ENCODE peak calls at places on chromosomes 5 and 9, in six cellular contexts. V is GM04503, W is germinal center, E is adipocyte, A is osteocyte, P is activated T-helper 1 cell treated with Interleukin-2 at 50 U/mL for 16 hours. Y is an unnamed sample.

GRCh38 chr5:40410231-40410861 is 269.4 kb upstream of the PTGER4 start:
- DNase-seq in V (no peak), W (peak), E (no peak), A (no peak), P (peak), Y (no peak)

GRCh38 chr5:134101686-134102439 is 12.6 kb upstream of the TCF7 start:
- DNase-seq in V (no peak), W (peak), E (peak), A (no peak), P (peak), Y (peak)

GRCh38 chr5:59744531-59744992 is 149.0 kb downstream of the PDE4D start:
- DNase-seq in V (no peak), W (no peak), E (no peak), A (no peak), P (no peak), Y (no peak)

GRCh38 chr5:174563899-174564298 is 160.5 kb upstream of the MSX2 start:
- DNase-seq in V (no peak), W (no peak), E (no peak), A (no peak), P (no peak), Y (no peak)

GRCh38 chr9:135561391-135562234 is at the start of gene PAEP:
- DNase-seq in V (no peak), W (no peak), E (no peak), A (no peak), P (no peak), Y (no peak)

GRCh38 chr9:116387934-116388714 is 234.5 kb downstream of the PAPPA start:
- DNase-seq in V (no peak), W (no peak), E (no peak), A (no peak), P (no peak), Y (no peak)

GRCh38 chr5:37730896-37731455 is 108.9 kb downstream of the GDNF start:
- DNase-seq in V (no peak), W (no peak), E (no peak), A (no peak), P (no peak), Y (no peak)

GRCh38 chr9:20848490-20848889 is 164.4 kb downstream of the FOCAD start:
- DNase-seq in V (no peak), W (no peak), E (no peak), A (no peak), P (no peak), Y (no peak)

GRCh38 chr5:150443242-150444075 is 6.1 kb downstream of the RPS14 start:
- DNase-seq in V (no peak), W (no peak), E (no peak), A (no peak), P (no peak), Y (no peak)

GRCh38 chr5:39505751-39506150 is 81.0 kb upstream of the DAB2 start:
- DNase-seq in V (no peak), W (no peak), E (no peak), A (no peak), P (no peak), Y (no peak)

GRCh38 chr5:115586525-115587146 is 15.6 kb downstream of the TICAM2 start:
- DNase-seq in V (no peak), W (no peak), E (peak), A (no peak), P (no peak), Y (peak)

GRCh38 chr9:108052431-108053080 is 563.0 kb upstream of the KLF4 start:
- DNase-seq in V (no peak), W (no peak), E (no peak), A (no peak), P (no peak), Y (no peak)

GRCh38 chr9:94600258-94600657 is 6.6 kb upstream of the FBP2 start:
- DNase-seq in V (no peak), W (no peak), E (no peak), A (no peak), P (no peak), Y (no peak)

GRCh38 chr5:50807661-50808060 is 141.2 kb downstream of the PARP8 start:
- DNase-seq in V (no peak), W (no peak), E (no peak), A (no peak), P (no peak), Y (no peak)

GRCh38 chr9:36039121-36039520 is 2.4 kb downstream of the RECK start:
- DNase-seq in V (no peak), W (no peak), E (peak), A (no peak), P (no peak), Y (no peak)

GRCh38 chr9:70506159-70506558 is 91.7 kb upstream of the KLF9 start:
- DNase-seq in V (peak), W (no peak), E (peak), A (no peak), P (no peak), Y (no peak)

GRCh38 chr5:59133801-59134261 is 551.0 kb downstream of the RAB3C start:
- DNase-seq in V (peak), W (no peak), E (peak), A (no peak), P (no peak), Y (no peak)

GRCh38 chr5:17189381-17190036 is 27.9 kb upstream of the BASP1 start:
- DNase-seq in V (no peak), W (peak), E (peak), A (peak), P (peak), Y (peak)

GRCh38 chr9:136059851-136060670 is 35.0 kb downstream of the NACC2 start:
- DNase-seq in V (peak), W (no peak), E (peak), A (peak), P (no peak), Y (no peak)

GRCh38 chr9:93620881-93621820 is 44.8 kb downstream of the PHF2 start:
- DNase-seq in V (no peak), W (no peak), E (no peak), A (no peak), P (no peak), Y (no peak)

GRCh38 chr5:119949426-119949999 is 320.2 kb downstream of the FAM170A start:
- DNase-seq in V (no peak), W (no peak), E (no peak), A (no peak), P (no peak), Y (no peak)

GRCh38 chr5:172008689-172009141 is 2.3 kb upstream of the FBXW11 start:
- DNase-seq in V (no peak), W (no peak), E (peak), A (no peak), P (no peak), Y (no peak)

GRCh38 chr9:131422241-131422792 is 28.4 kb downstream of the PRRC2B start:
- DNase-seq in V (no peak), W (no peak), E (no peak), A (no peak), P (no peak), Y (peak)

GRCh38 chr5:159576902-159577301 is 246.6 kb upstream of the IL12B start:
- DNase-seq in V (no peak), W (no peak), E (no peak), A (no peak), P (no peak), Y (no peak)

GRCh38 chr5:35012796-35013195 is 35.0 kb downstream of the AGXT2 start:
- DNase-seq in V (no peak), W (no peak), E (no peak), A (no peak), P (no peak), Y (no peak)

GRCh38 chr9:2085719-2086515 is 70.8 kb downstream of the SMARCA2 start:
- DNase-seq in V (peak), W (no peak), E (peak), A (no peak), P (no peak), Y (no peak)

GRCh38 chr5:127072861-127073846 is at the start of gene C5orf63:
- DNase-seq in V (no peak), W (peak), E (peak), A (no peak), P (peak), Y (peak)

GRCh38 chr5:33997331-33997983 is 10.4 kb downstream of the AMACR start:
- DNase-seq in V (peak), W (peak), E (peak), A (no peak), P (no peak), Y (peak)

GRCh38 chr5:81068635-81069034 is 108.5 kb downstream of the RASGRF2 start:
- DNase-seq in V (no peak), W (no peak), E (no peak), A (no peak), P (no peak), Y (no peak)

GRCh38 chr5:104126980-104127379 is 564.4 kb upstream of the NUDT12 start:
- DNase-seq in V (no peak), W (no peak), E (no peak), A (no peak), P (no peak), Y (no peak)

GRCh38 chr5:14706615-14707021 is 42.1 kb downstream of the OTULIN start:
- DNase-seq in V (no peak), W (no peak), E (peak), A (no peak), P (peak), Y (no peak)

GRCh38 chr5:1536298-1537165 is 12.8 kb upstream of the LPCAT1 start:
- DNase-seq in V (no peak), W (peak), E (peak), A (peak), P (peak), Y (no peak)

GRCh38 chr5:165881259-165881658 is 2375.8 kb downstream of the MAT2B start:
- DNase-seq in V (no peak), W (no peak), E (no peak), A (no peak), P (no peak), Y (no peak)